ENCODE peak calls at places on chromosomes 3 and 15, in ten cellular contexts. D is endothelial cell of umbilical vein, C is A549, E is BJ, F is AG09309, R is lower lobe of right lung, T is hepatocyte, M is IMR-90, Y is AG04449, I is WERI-Rb-1. A is an unnamed sample.
A peak's percentile ranks its signal among the peaks of the same experiment; 100 is the strongest.

GRCh38 chr3:101066776-101067175 is 73.6 kb upstream of the ABI3BP start:
- DNase-seq in D (peak; percentile 54), C (no peak), E (no peak), F (peak; percentile 32), R (no peak), T (no peak), M (peak; percentile 50), Y (no peak), I (no peak), A (peak; percentile 54)

GRCh38 chr3:194928831-194929594 is 243.3 kb downstream of the FAM43A start:
- DNase-seq in D (no peak), C (peak; percentile 7), E (no peak), F (no peak), R (no peak), T (no peak), M (no peak), Y (no peak), I (no peak), A (peak; percentile 40)

GRCh38 chr3:196969001-196969659 is 497 bp upstream of the PIGZ start:
- DNase-seq in D (peak; percentile 25), C (no peak), E (no peak), F (no peak), R (peak; percentile 71), T (peak; percentile 41), M (no peak), Y (no peak), I (no peak), A (peak; percentile 29)

GRCh38 chr3:124057453-124057852 is 65.5 kb upstream of the ROPN1 start:
- DNase-seq in D (no peak), C (no peak), E (no peak), F (no peak), R (no peak), T (no peak), M (no peak), Y (no peak), I (no peak), A (no peak)

GRCh38 chr3:146625117-146625775 is 20.1 kb upstream of the PLSCR5 start:
- DNase-seq in D (peak; percentile 66), C (peak; percentile 2), E (no peak), F (no peak), R (no peak), T (no peak), M (peak; percentile 2), Y (no peak), I (no peak), A (peak; percentile 37)

GRCh38 chr3:171374260-171374659 is 85.9 kb downstream of the TNIK start:
- DNase-seq in D (peak; percentile 78), C (no peak), E (no peak), F (no peak), R (no peak), T (no peak), M (peak; percentile 46), Y (no peak), I (no peak), A (peak; percentile 51)

GRCh38 chr15:98983333-98983732 is 24.3 kb downstream of the PGPEP1L start:
- DNase-seq in D (peak; percentile 45), C (peak; percentile 87), E (peak; percentile 87), F (peak; percentile 57), R (no peak), T (no peak), M (peak; percentile 84), Y (peak; percentile 37), I (no peak), A (peak; percentile 85)

GRCh38 chr3:111874177-111874820 is 15.2 kb downstream of the PHLDB2 start:
- DNase-seq in D (peak; percentile 47), C (peak; percentile 65), E (no peak), F (no peak), R (no peak), T (no peak), M (peak; percentile 77), Y (no peak), I (no peak), A (peak; percentile 81)

GRCh38 chr3:33299395-33300081 is 22.3 kb downstream of the FBXL2 start:
- DNase-seq in D (no peak), C (peak; percentile 18), E (peak; percentile 61), F (peak; percentile 73), R (no peak), T (no peak), M (peak; percentile 76), Y (peak; percentile 61), I (no peak), A (peak; percentile 35)

GRCh38 chr3:157290761-157291160 is 130.8 kb upstream of the CCNL1 start:
- DNase-seq in D (no peak), C (no peak), E (peak; percentile 60), F (peak; percentile 87), R (no peak), T (peak; percentile 22), M (peak; percentile 63), Y (peak; percentile 33), I (no peak), A (peak; percentile 93)

GRCh38 chr15:33067456-33067855 is 127.1 kb downstream of the FMN1 start:
- DNase-seq in D (no peak), C (no peak), E (peak; percentile 53), F (peak; percentile 50), R (no peak), T (no peak), M (peak; percentile 91), Y (peak; percentile 38), I (no peak), A (no peak)

GRCh38 chr15:33066584-33066983 is 127.9 kb downstream of the FMN1 start:
- DNase-seq in D (no peak), C (no peak), E (no peak), F (no peak), R (no peak), T (no peak), M (no peak), Y (no peak), I (no peak), A (no peak)

GRCh38 chr15:33069161-33069560 is 125.4 kb downstream of the FMN1 start:
- DNase-seq in D (no peak), C (no peak), E (no peak), F (no peak), R (no peak), T (no peak), M (no peak), Y (no peak), I (no peak), A (no peak)

GRCh38 chr15:33068007-33068441 is 126.5 kb downstream of the FMN1 start:
- DNase-seq in D (no peak), C (peak; percentile 67), E (peak; percentile 14), F (peak; percentile 8), R (peak; percentile 89), T (peak; percentile 28), M (no peak), Y (no peak), I (no peak), A (no peak)

DNA sequence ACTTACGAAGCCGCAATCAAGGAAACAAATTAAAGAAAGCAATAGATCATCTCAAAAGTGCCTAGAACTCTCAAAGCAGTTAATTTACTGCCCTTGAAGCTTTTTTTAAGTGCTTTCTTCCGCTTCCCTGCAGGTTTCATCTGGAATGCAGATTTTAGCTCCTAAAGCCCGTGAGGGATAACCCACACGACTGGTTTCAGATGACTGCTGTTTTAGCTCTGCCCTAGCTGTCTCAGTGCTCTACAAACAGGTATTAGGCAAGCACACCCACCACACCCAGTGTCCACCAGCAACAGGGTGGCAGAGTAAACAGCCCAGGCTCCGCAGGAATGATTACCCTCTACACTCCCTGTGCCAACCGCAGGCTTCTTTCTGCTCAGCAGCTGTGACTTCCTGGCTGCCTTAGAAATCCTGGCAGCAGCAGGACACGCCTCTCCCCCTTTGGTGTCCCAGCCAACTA is 126.0 kb downstream of the FMN1 start:
- DNase-seq in D (no peak), C (peak; percentile 81), E (peak; percentile 14), F (no peak), R (peak; percentile 89), T (no peak), M (no peak), Y (no peak), I (no peak), A (peak; percentile 14)
- H3K4me3 ChIP-seq in D (no peak overlapping the region), C (peak overlapping the region; percentile 26), E (no peak overlapping the region), F (no peak overlapping the region), R (peak overlapping the region; percentile 45), T (no peak overlapping the region), M (no peak overlapping the region), Y (peak overlapping the region; percentile 59), I (no peak overlapping the region), A (no peak overlapping the region)

GRCh38 chr15:61938249-61938648 is 122.0 kb downstream of the VPS13C start:
- DNase-seq in D (no peak), C (no peak), E (no peak), F (no peak), R (no peak), T (no peak), M (no peak), Y (no peak), I (no peak), A (no peak)
- TF ChIP-seq CTCF in D (no peak), C (no peak), E (no peak), F (no peak), R (no peak), T (no peak), M (no peak), Y (no peak), I (no peak), A (no peak)

GRCh38 chr15:36844453-36845094 is 255.8 kb downstream of the MEIS2 start:
- DNase-seq in D (peak; percentile 3), C (peak; percentile 5), E (no peak), F (no peak), R (no peak), T (peak; percentile 30), M (peak; percentile 69), Y (peak; percentile 10), I (no peak), A (peak; percentile 12)

GRCh38 chr15:36845270-36845669 is 255.1 kb downstream of the MEIS2 start:
- DNase-seq in D (no peak), C (no peak), E (no peak), F (no peak), R (no peak), T (no peak), M (no peak), Y (no peak), I (no peak), A (no peak)

GRCh38 chr15:36843822-36844221 is 256.5 kb downstream of the MEIS2 start:
- DNase-seq in D (no peak), C (no peak), E (no peak), F (no peak), R (no peak), T (no peak), M (no peak), Y (no peak), I (no peak), A (no peak)

DNA sequence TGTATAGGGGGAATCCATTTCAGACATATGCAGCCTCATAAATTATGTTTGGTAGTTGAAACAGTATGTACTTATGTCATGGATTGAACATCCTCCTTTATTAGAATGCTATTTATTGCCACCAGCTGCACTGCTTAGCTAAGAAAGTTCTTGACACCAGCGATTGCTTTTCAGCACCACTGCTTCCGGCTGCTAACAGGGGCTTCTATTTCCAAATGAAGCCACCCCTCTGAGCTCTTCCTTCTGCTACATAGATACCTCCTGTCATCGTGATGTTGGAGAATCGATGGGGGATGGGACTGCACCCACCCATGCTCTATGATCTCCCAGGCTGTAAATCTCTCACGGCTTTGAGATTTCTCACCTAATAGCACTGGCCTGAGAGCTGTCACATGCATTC is 259.2 kb downstream of the MEIS2 start:
- DNase-seq in D (no peak), C (no peak), E (no peak), F (no peak), R (no peak), T (no peak), M (no peak), Y (no peak), I (peak; percentile 14), A (no peak)
- H3K4me3 ChIP-seq in D (no peak overlapping the region), C (no peak overlapping the region), E (no peak overlapping the region), F (no peak overlapping the region), R (no peak overlapping the region), T (no peak overlapping the region), M (no peak overlapping the region), Y (no peak overlapping the region), I (no peak overlapping the region), A (no peak overlapping the region)

GRCh38 chr3:52053307-52054304 is 2.8 kb downstream of the DUSP7 start:
- DNase-seq in D (peak; percentile 62), C (no peak), E (no peak), F (no peak), R (peak; percentile 57), T (no peak), M (peak; percentile 29), Y (no peak), I (no peak), A (peak; percentile 61)
- TF ChIP-seq CTCF in D (peak; percentile 8), C (peak; percentile 20), E (peak; percentile 31), F (peak; percentile 49), R (peak; percentile 9), T (peak; percentile 40), M (no peak), Y (peak; percentile 39), I (peak; percentile 70), A (peak; percentile 34)